ENCODE peak calls at places on chromosome 11, in ten cellular contexts. G, L, A, M, U, W, J, V, R and P are unnamed samples.
A peak's percentile ranks its signal among the peaks of the same experiment; 100 is the strongest.

GRCh38 chr11:17822021-17822781 is 87.6 kb downstream of the KCNC1 start:
- DNase-seq in R (no peak), A (no peak), W (no peak), L (peak; percentile 49), J (no peak), M (peak; percentile 77), G (no peak), U (no peak), V (no peak), P (no peak)

GRCh38 chr11:45913514-45913913 is 4.2 kb downstream of the PEX16 start:
- DNase-seq in R (no peak), L (no peak), M (no peak), U (no peak), A (no peak), W (no peak), J (no peak), V (no peak), G (no peak), P (no peak)

GRCh38 chr11:59180168-59180567 is 8.2 kb downstream of the DTX4 start:
- DNase-seq in J (no peak), U (no peak), A (no peak), V (no peak), R (no peak), W (no peak), L (no peak), M (no peak), G (no peak), P (no peak)

GRCh38 chr11:10934293-10934850 is 76.5 kb upstream of the ZBED5 start:
- DNase-seq in U (no peak), G (no peak), W (no peak), M (no peak), J (no peak), R (no peak), V (no peak), L (no peak), A (no peak), P (no peak)

GRCh38 chr11:109864834-109865557 is 228.2 kb upstream of the ZC3H12C start:
- DNase-seq in L (no peak), A (no peak), W (no peak), V (no peak), R (no peak), U (no peak), M (no peak), G (no peak), J (peak; percentile 25), P (peak; percentile 68)

GRCh38 chr11:3834349-3835099 is 6.2 kb downstream of the RHOG start:
- DNase-seq in W (no peak), M (no peak), U (no peak), A (no peak), V (no peak), L (no peak), J (no peak), R (no peak), G (no peak), P (no peak)

GRCh38 chr11:93350835-93351234 is 20.3 kb downstream of the DEUP1 start:
- DNase-seq in V (no peak), U (no peak), W (no peak), M (no peak), L (no peak), R (no peak), A (no peak), G (no peak), J (no peak), P (no peak)

GRCh38 chr11:45094958-45095690 is 51.3 kb upstream of the PRDM11 start:
- DNase-seq in G (no peak), J (no peak), R (no peak), A (no peak), V (no peak), W (no peak), L (no peak), U (no peak), M (no peak), P (no peak)

GRCh38 chr11:70720291-70720690 is 322.0 kb downstream of the CTTN start:
- DNase-seq in G (no peak), M (no peak), U (no peak), R (no peak), V (no peak), W (no peak), A (no peak), J (no peak), L (no peak), P (no peak)

GRCh38 chr11:22431074-22431473 is 92.9 kb downstream of the SLC17A6 start:
- DNase-seq in R (no peak), U (no peak), W (no peak), G (peak; percentile 39), V (no peak), A (no peak), M (no peak), J (no peak), L (no peak), P (no peak)

GRCh38 chr11:127864861-127865260 is 722.5 kb downstream of the ETS1 start:
- DNase-seq in J (no peak), M (no peak), V (no peak), U (no peak), W (no peak), A (no peak), G (no peak), L (no peak), R (no peak), P (no peak)

GRCh38 chr11:125777309-125777708 is 1.3 kb downstream of the PATE2 start:
- DNase-seq in J (peak; percentile 20), G (no peak), W (no peak), A (no peak), U (no peak), L (peak; percentile 16), M (no peak), V (no peak), R (no peak), P (no peak)

GRCh38 chr11:20156280-20156875 is 3.9 kb downstream of the DBX1 start:
- DNase-seq in J (no peak), M (no peak), R (no peak), V (peak; percentile 51), U (no peak), L (no peak), G (peak; percentile 38), A (no peak), W (no peak), P (no peak)

GRCh38 chr11:33899383-33900037 is 7.6 kb upstream of the LMO2 start:
- DNase-seq in M (peak; percentile 88), W (peak; percentile 75), R (peak; percentile 89), V (no peak), A (peak; percentile 33), G (no peak), L (peak; percentile 78), J (peak; percentile 52), U (no peak), P (no peak)

GRCh38 chr11:121344824-121345223 is 52.3 kb downstream of the SC5D start:
- DNase-seq in R (no peak), J (peak; percentile 16), M (no peak), L (no peak), A (no peak), W (no peak), G (no peak), U (no peak), V (no peak), P (no peak)

GRCh38 chr11:12457030-12457600 is 79.7 kb downstream of the PARVA start:
- DNase-seq in M (no peak), J (peak; percentile 41), G (no peak), U (no peak), L (no peak), W (no peak), A (peak; percentile 39), R (no peak), V (no peak), P (no peak)

GRCh38 chr11:21018248-21018647 is 348.9 kb downstream of the NELL1 start:
- DNase-seq in J (no peak), L (no peak), A (no peak), W (no peak), R (no peak), V (no peak), G (no peak), U (no peak), M (no peak), P (no peak)

GRCh38 chr11:102111787-102112653 is 1.8 kb downstream of the YAP1 start:
- DNase-seq in V (no peak), U (no peak), J (peak; percentile 93), L (peak; percentile 65), W (peak; percentile 59), R (peak; percentile 65), G (no peak), M (peak; percentile 58), A (peak; percentile 49), P (peak; percentile 83)

GRCh38 chr11:23540101-23540561 is 679.9 kb upstream of the CCDC179 start:
- DNase-seq in G (no peak), R (peak; percentile 38), U (peak; percentile 46), A (no peak), M (peak; percentile 70), J (peak; percentile 76), W (peak; percentile 31), L (peak; percentile 32), V (no peak), P (peak; percentile 12)

GRCh38 chr11:118572914-118573550 is 823 bp downstream of the ARCN1 start:
- DNase-seq in W (no peak), V (no peak), U (no peak), L (no peak), R (no peak), M (peak; percentile 50), G (no peak), J (peak; percentile 68), A (no peak), P (no peak)

GRCh38 chr11:66907751-66908173 is 50.4 kb downstream of the PC start:
- DNase-seq in A (no peak), U (no peak), V (no peak), M (no peak), W (no peak), R (no peak), J (no peak), L (no peak), G (no peak), P (no peak)

GRCh38 chr11:46710821-46711269 is 8.2 kb upstream of the F2 start:
- DNase-seq in W (peak; percentile 91), A (peak; percentile 70), L (peak; percentile 96), R (peak; percentile 86), G (no peak), V (no peak), J (peak; percentile 75), U (no peak), M (peak; percentile 90), P (peak; percentile 99)

GRCh38 chr11:69008774-69009440 is 4.1 kb downstream of the MRGPRF start:
- DNase-seq in U (no peak), V (no peak), G (no peak), W (peak; percentile 90), R (peak; percentile 98), M (peak; percentile 97), L (peak; percentile 92), J (peak; percentile 95), A (peak; percentile 98), P (peak; percentile 86)

GRCh38 chr11:82906236-82906635 is 4.7 kb downstream of the DDIAS start:
- DNase-seq in M (peak; percentile 39), J (peak; percentile 49), U (peak; percentile 12), W (peak; percentile 6), A (peak; percentile 44), R (no peak), L (peak; percentile 9), V (no peak), G (no peak), P (no peak)

GRCh38 chr11:94032066-94032465 is 10.9 kb downstream of the HEPHL1 start:
- DNase-seq in A (no peak), M (no peak), R (no peak), U (no peak), W (no peak), G (no peak), J (no peak), V (no peak), L (no peak), P (no peak)

GRCh38 chr11:61447601-61448551 is 18.0 kb downstream of the SDHAF2 start:
- DNase-seq in W (no peak), M (no peak), V (no peak), L (no peak), R (no peak), U (no peak), A (no peak), G (no peak), J (peak; percentile 35), P (no peak)

GRCh38 chr11:60056349-60056969 is at the start of gene MS4A3:
- DNase-seq in W (no peak), V (no peak), G (no peak), J (no peak), U (no peak), A (no peak), L (no peak), M (no peak), R (no peak), P (no peak)

GRCh38 chr11:32643526-32643925 is 59.9 kb downstream of the EIF3M start:
- DNase-seq in U (no peak), G (no peak), R (peak; percentile 23), W (no peak), M (no peak), J (peak; percentile 20), L (no peak), A (no peak), V (no peak), P (no peak)